ENCODE peak calls at places on chromosomes 11 and 22, in eight cellular contexts. F is effector memory CD4-positive, alpha-beta T cell; K is testis; N is GM23248; G is HL-60; Z is PC-3; D is mesenchymal stem cell; R is neural progenitor cell. Y is an unnamed sample.

GRCh38 chr11:120318906-120319305 is 6.2 kb upstream of the TLCD5 start:
- DNase-seq in D (no peak), R (no peak), G (no peak), K (no peak), N (no peak), Z (no peak), F (no peak), Y (no peak)

GRCh38 chr11:91871791-91872190 is 352.8 kb upstream of the FAT3 start:
- DNase-seq in D (peak; percentile 13), Z (peak; percentile 74), R (no peak), G (no peak), K (no peak), N (no peak), F (no peak), Y (peak; percentile 9)

GRCh38 chr11:73154178-73154577 is 12.1 kb upstream of the FCHSD2 start:
- DNase-seq in K (no peak), G (peak; percentile 94), F (no peak), R (no peak), Z (no peak), D (no peak), N (no peak), Y (peak; percentile 67)

GRCh38 chr11:112523477-112523876 is 262.8 kb upstream of the PLET1 start:
- DNase-seq in K (no peak), G (no peak), Z (no peak), N (peak; percentile 59), D (peak; percentile 24), R (peak; percentile 84), F (no peak), Y (no peak)

GRCh38 chr11:30706276-30706675 is 120.1 kb upstream of the MPPED2 start:
- DNase-seq in N (no peak), Z (no peak), R (no peak), K (no peak), G (no peak), D (no peak), F (no peak), Y (no peak)

GRCh38 chr11:128689946-128690745 is 3.7 kb upstream of the FLI1 start:
- DNase-seq in R (peak; percentile 54), Z (no peak), N (peak; percentile 65), K (no peak), D (peak; percentile 32), F (no peak), G (no peak), Y (no peak)

GRCh38 chr11:120241277-120241676 is 1.3 kb downstream of the POU2F3 start:
- DNase-seq in N (no peak), D (no peak), F (no peak), R (no peak), Z (no peak), G (no peak), K (no peak), Y (no peak)

GRCh38 chr11:1917523-1918435 is 1.7 kb upstream of the TNNT3 start:
- DNase-seq in G (no peak), N (peak; percentile 12), K (no peak), D (no peak), R (peak; percentile 42), Z (no peak), F (no peak), Y (no peak)

DNA sequence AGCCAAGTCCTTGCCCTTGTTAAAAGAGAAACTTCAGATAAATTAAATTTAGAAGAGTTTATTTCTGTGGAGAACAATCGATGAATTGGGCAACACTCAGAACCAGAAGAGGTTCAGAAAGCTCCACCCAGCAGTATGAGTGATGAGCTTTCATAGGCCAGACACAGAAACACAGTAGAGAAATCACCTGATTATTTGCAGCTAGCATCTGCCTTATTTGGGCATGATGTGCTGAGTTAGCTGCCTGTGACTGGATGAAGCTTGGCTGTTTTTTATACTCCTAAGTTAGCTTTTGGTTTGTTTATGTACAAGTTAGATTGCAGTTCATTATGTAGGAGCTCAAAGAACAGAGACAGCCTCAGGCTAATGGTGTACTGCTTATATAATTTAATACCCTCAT is 269.5 kb upstream of the SESN3 start:
- DNase-seq in K (no peak), G (no peak), Z (no peak), D (no peak), R (no peak), N (no peak), F (no peak), Y (no peak)
- H3K4me3 ChIP-seq in K (no peak overlapping the region), G (no peak overlapping the region), Z (no peak overlapping the region), D (no peak overlapping the region), R (no peak overlapping the region), N (no peak overlapping the region), F (no peak overlapping the region), Y (no peak overlapping the region)

GRCh38 chr11:65806972-65807371 is 20.1 kb downstream of the OVOL1 start:
- DNase-seq in R (no peak), Z (no peak), G (no peak), N (no peak), D (no peak), K (no peak), F (no peak), Y (no peak)
- H3K4me3 ChIP-seq in R (no peak overlapping the region), Z (no peak overlapping the region), G (no peak overlapping the region), N (no peak overlapping the region), D (no peak overlapping the region), K (no peak overlapping the region), F (no peak overlapping the region), Y (no peak overlapping the region)

DNA sequence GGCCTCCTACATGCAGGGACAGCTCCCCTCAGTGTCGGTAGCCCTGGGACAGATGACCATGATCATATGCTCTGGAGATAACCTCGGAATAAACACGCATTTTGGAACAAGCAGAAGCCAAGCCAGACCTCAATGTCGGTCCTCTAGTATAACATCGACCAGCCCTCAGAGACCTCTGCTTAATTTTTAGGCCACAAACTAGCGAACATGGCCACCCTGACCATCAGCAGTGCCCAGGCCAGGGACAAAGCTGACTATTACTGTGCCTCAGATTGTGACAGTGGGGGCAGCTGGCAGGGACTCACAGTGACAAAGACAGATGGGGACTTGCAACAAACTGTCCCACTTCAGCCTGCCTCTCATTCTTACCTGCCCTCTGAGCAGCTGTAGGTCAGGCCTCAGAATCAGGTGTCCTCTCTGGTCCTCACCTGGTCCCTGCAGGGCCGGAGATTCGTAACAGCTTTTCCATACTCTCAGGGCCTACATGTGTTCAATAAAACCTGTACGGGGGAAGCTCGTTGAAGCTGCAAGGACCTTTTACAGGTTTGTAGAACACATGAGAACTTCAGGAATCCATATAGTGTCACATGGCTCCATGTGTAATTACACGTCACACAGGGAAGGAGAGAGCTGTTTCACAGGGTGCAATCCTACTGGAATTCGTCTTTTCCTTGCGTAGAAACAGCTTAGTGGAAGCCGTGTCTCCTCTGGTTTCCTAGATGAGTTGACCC is 72.8 kb upstream of the IGLL5 start:
- DNase-seq in N (no peak), F (no peak), G (no peak), Z (no peak), R (no peak), K (no peak), D (no peak), Y (no peak)
- H3K4me3 ChIP-seq in N (no peak overlapping the region), F (no peak overlapping the region), G (no peak overlapping the region), Z (no peak overlapping the region), R (no peak overlapping the region), K (no peak overlapping the region), D (no peak overlapping the region), Y (no peak overlapping the region)

GRCh38 chr11:130180491-130180890 is 20.9 kb downstream of the ST14 start:
- DNase-seq in G (no peak), Z (peak; percentile 54), N (peak; percentile 71), F (no peak), R (no peak), K (no peak), D (no peak), Y (no peak)

GRCh38 chr11:130180896-130181294 is 21.3 kb downstream of the ST14 start:
- DNase-seq in N (no peak), Z (no peak), G (no peak), R (no peak), K (no peak), F (no peak), D (no peak), Y (no peak)

GRCh38 chr11:130179396-130180306 is 20.1 kb downstream of the ST14 start:
- DNase-seq in K (no peak), N (no peak), F (no peak), D (no peak), R (no peak), G (no peak), Z (no peak), Y (peak; percentile 63)

GRCh38 chr11:130178992-130179391 is 19.4 kb downstream of the ST14 start:
- DNase-seq in N (no peak), Z (no peak), G (no peak), D (no peak), K (no peak), F (no peak), R (no peak), Y (no peak)

GRCh38 chr11:130181295-130182272 is 22.0 kb downstream of the ST14 start:
- DNase-seq in F (no peak), D (peak; percentile 66), G (no peak), N (peak; percentile 95), R (no peak), Z (peak; percentile 89), K (no peak), Y (peak; percentile 84)
- H3K4me3 ChIP-seq in F (no peak overlapping the region), D (no peak overlapping the region), G (no peak overlapping the region), N (no peak overlapping the region), R (no peak overlapping the region), Z (no peak overlapping the region), K (no peak overlapping the region), Y (no peak overlapping the region)

DNA sequence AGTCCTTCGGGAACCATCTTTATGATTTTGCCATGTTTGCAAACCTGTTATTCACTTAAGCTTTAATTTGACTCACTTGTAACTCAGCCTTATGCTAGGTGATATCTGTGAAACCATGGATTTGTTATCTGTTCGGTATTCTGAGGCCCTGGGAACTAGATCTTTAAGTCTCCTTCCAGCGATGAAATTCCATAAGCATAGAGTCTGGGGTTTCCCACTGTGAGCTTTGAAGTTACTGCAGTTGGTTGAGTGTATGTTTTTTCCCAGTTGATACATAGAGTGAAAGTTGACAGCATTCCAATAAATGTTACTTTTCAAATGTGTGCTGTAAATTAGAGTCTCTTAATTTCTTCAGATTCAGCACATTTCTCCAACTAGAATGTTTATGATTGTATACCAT is 66.9 kb downstream of the TNRC6B start:
- DNase-seq in Z (no peak), R (no peak), G (no peak), N (no peak), K (no peak), D (no peak), F (no peak), Y (no peak)
- H3K4me3 ChIP-seq in Z (no peak overlapping the region), R (no peak overlapping the region), G (no peak overlapping the region), N (no peak overlapping the region), K (no peak overlapping the region), D (no peak overlapping the region), F (no peak overlapping the region), Y (no peak overlapping the region)

GRCh38 chr11:108224908-108225786 is 2.3 kb downstream of the ATM start:
- DNase-seq in D (no peak), N (peak; percentile 28), R (no peak), F (no peak), K (no peak), Z (no peak), G (peak; percentile 56), Y (no peak)
- H3K4me3 ChIP-seq in D (peak overlapping the region; percentile 91), N (peak overlapping the region; percentile 99), R (peak overlapping the region; percentile 86), F (peak overlapping the region; percentile 67), K (no peak overlapping the region), Z (peak overlapping the region; percentile 83), G (peak overlapping the region; percentile 82), Y (peak overlapping the region; percentile 92)

DNA sequence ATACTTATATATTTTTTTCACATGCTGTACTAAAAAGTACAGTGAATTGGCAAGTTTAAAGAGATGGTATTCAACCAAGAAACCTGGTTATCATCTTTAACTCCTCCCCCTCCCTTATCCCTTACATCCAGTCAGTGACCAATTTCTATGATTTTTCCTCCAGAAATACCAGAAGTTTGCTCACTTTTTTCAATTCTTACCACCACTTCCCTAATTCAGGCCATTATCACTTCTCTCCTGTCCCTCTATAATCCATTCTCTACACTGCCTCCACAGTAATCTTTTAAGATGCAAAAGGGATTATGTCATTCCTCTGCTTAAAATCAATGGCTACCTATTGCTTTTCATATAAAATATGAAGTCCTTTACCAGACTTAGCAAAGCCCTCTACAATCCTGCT is 62.8 kb downstream of the CEP57 start:
- DNase-seq in D (no peak), K (no peak), N (no peak), G (no peak), R (no peak), Z (no peak), F (no peak), Y (no peak)
- H3K4me3 ChIP-seq in D (no peak overlapping the region), K (no peak overlapping the region), N (no peak overlapping the region), G (no peak overlapping the region), R (no peak overlapping the region), Z (no peak overlapping the region), F (no peak overlapping the region), Y (no peak overlapping the region)